ENCODE peak calls at places on chromosome 17, in four cellular contexts. One of them, this sample, is unnamed.

GRCh38 chr17:69997332-69997731 is 77.7 kb upstream of the KCNJ16 start:
- DNase-seq in K562: no peak
- DNase-seq in HepG2: no peak
- DNase-seq in WTC11: no peak
- DNase-seq in this sample: no peak

GRCh38 chr17:27920569-27920968 is 27.4 kb upstream of the LYRM9 start:
- DNase-seq in HepG2: no peak
- DNase-seq in K562: no peak
- DNase-seq in WTC11: no peak
- DNase-seq in this sample: no peak

GRCh38 chr17:28324272-28324745 is 5.3 kb downstream of the TMEM97 start:
- DNase-seq in K562: no peak
- DNase-seq in HepG2: no peak
- DNase-seq in WTC11: no peak
- DNase-seq in this sample: no peak

GRCh38 chr17:17514993-17515920 is 19.1 kb upstream of the RASD1 start:
- DNase-seq in K562: no peak
- DNase-seq in HepG2: no peak
- DNase-seq in WTC11: peak; percentile 58
- DNase-seq in this sample: no peak

GRCh38 chr17:67696853-67697505 is 20.8 kb upstream of the NOL11 start:
- DNase-seq in HepG2: no peak
- DNase-seq in WTC11: no peak
- DNase-seq in K562: no peak
- DNase-seq in this sample: no peak

GRCh38 chr17:66753126-66753920 is 81.6 kb upstream of the CACNG5 start:
- DNase-seq in K562: peak; percentile 50
- DNase-seq in WTC11: no peak
- DNase-seq in HepG2: no peak
- DNase-seq in this sample: no peak

GRCh38 chr17:30476726-30477082 is 504 bp upstream of the GOSR1 start:
- DNase-seq in WTC11: no peak
- DNase-seq in K562: peak; percentile 35
- DNase-seq in HepG2: peak; percentile 9
- DNase-seq in this sample: peak; percentile 12

GRCh38 chr17:3843935-3844516 is 2.0 kb downstream of the NCBP3 start:
- DNase-seq in WTC11: peak; percentile 67
- DNase-seq in HepG2: peak; percentile 59
- DNase-seq in K562: peak; percentile 29
- DNase-seq in this sample: peak; percentile 68

GRCh38 chr17:48636177-48637018 is 10.2 kb upstream of the HOXB9 start:
- DNase-seq in HepG2: peak; percentile 83
- DNase-seq in K562: peak; percentile 82
- DNase-seq in WTC11: peak; percentile 99
- DNase-seq in this sample: peak; percentile 78

GRCh38 chr17:43434902-43435319 is 36.1 kb downstream of the ARL4D start:
- DNase-seq in HepG2: no peak
- DNase-seq in WTC11: no peak
- DNase-seq in K562: no peak
- DNase-seq in this sample: no peak

GRCh38 chr17:77465358-77466041 is 324.7 kb downstream of the SEC14L1 start:
- DNase-seq in WTC11: no peak
- DNase-seq in K562: no peak
- DNase-seq in HepG2: no peak
- DNase-seq in this sample: no peak

GRCh38 chr17:68294196-68294555 is 2.9 kb downstream of the ARSG start:
- DNase-seq in HepG2: no peak
- DNase-seq in K562: no peak
- DNase-seq in WTC11: no peak
- DNase-seq in this sample: no peak

GRCh38 chr17:17347234-17347955 is 44.2 kb downstream of the NT5M start:
- DNase-seq in WTC11: no peak
- DNase-seq in K562: no peak
- DNase-seq in HepG2: no peak
- DNase-seq in this sample: no peak

GRCh38 chr17:66548158-66548557 is 245.7 kb downstream of the PRKCA start:
- DNase-seq in HepG2: peak; percentile 23
- DNase-seq in K562: no peak
- DNase-seq in WTC11: no peak
- DNase-seq in this sample: no peak

GRCh38 chr17:16434662-16435061 is 19.3 kb downstream of the TRPV2 start:
- DNase-seq in HepG2: no peak
- DNase-seq in WTC11: peak; percentile 45
- DNase-seq in K562: no peak
- DNase-seq in this sample: no peak

GRCh38 chr17:71023631-71024030 is 854.3 kb downstream of the KCNJ2 start:
- DNase-seq in HepG2: no peak
- DNase-seq in K562: no peak
- DNase-seq in WTC11: no peak
- DNase-seq in this sample: peak; percentile 70

GRCh38 chr17:28008526-28008925 is 34.0 kb upstream of the NLK start:
- DNase-seq in HepG2: peak; percentile 16
- DNase-seq in WTC11: peak; percentile 80
- DNase-seq in K562: peak; percentile 74
- DNase-seq in this sample: peak; percentile 28

GRCh38 chr17:1055751-1056645 is 59.1 kb downstream of the TIMM22 start:
- DNase-seq in K562: peak; percentile 67
- DNase-seq in WTC11: peak; percentile 84
- DNase-seq in HepG2: peak; percentile 47
- DNase-seq in this sample: peak; percentile 86

GRCh38 chr17:78697846-78698343 is 84.2 kb downstream of the CYTH1 start:
- DNase-seq in HepG2: no peak
- DNase-seq in K562: no peak
- DNase-seq in WTC11: no peak
- DNase-seq in this sample: no peak

GRCh38 chr17:50218771-50219315 is 17.4 kb upstream of the COL1A1 start:
- DNase-seq in WTC11: no peak
- DNase-seq in K562: no peak
- DNase-seq in HepG2: peak; percentile 87
- DNase-seq in this sample: no peak

GRCh38 chr17:15981646-15982580 is 17.6 kb downstream of the ZSWIM7 start:
- DNase-seq in K562: peak; percentile 37
- DNase-seq in HepG2: no peak
- DNase-seq in WTC11: no peak
- DNase-seq in this sample: no peak

GRCh38 chr17:46154151-46154816 is 38.9 kb downstream of the KANSL1 start:
- DNase-seq in WTC11: no peak
- DNase-seq in K562: no peak
- DNase-seq in HepG2: no peak
- DNase-seq in this sample: no peak

DNA sequence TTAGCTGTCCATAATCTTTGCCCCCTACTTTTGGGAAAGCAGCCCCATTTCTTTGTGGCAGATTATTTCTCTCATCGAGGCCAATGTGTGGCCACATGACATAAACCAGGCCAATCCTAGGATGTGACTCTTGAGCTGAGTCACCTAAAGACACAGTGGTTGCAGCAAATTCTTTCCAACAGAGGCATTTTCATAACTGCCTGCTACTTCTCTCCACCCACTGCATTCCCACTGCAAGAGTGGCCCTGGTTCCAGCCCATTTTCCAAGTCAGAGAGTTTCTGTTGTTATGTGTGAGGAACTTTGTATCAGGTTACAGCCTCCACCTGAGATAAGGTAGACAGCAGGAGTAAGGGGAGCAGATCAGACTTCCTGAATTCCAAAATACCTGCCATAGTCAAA is 195.2 kb downstream of the RGS9 start:
- DNase-seq in HepG2: no peak
- DNase-seq in K562: no peak
- DNase-seq in WTC11: no peak
- DNase-seq in this sample: no peak
- TF ChIP-seq ELF4 in HepG2: no peak
- TF ChIP-seq ELF4 in K562: no peak
- TF ChIP-seq ELF4 in WTC11: no peak
- TF ChIP-seq ELF4 in this sample: no peak

GRCh38 chr17:33112763-33113162 is 121.1 kb downstream of the SPACA3 start:
- DNase-seq in WTC11: no peak
- DNase-seq in K562: no peak
- DNase-seq in HepG2: no peak
- DNase-seq in this sample: no peak
- TF ChIP-seq ELF4 in WTC11: no peak
- TF ChIP-seq ELF4 in K562: no peak
- TF ChIP-seq ELF4 in HepG2: no peak
- TF ChIP-seq ELF4 in this sample: no peak

GRCh38 chr17:82301300-82301915 is 16.0 kb downstream of the CD7 start:
- DNase-seq in HepG2: no peak
- DNase-seq in WTC11: no peak
- DNase-seq in K562: no peak
- DNase-seq in this sample: no peak

GRCh38 chr17:82300228-82300627 is 17.2 kb downstream of the CD7 start:
- DNase-seq in K562: no peak
- DNase-seq in WTC11: no peak
- DNase-seq in HepG2: no peak
- DNase-seq in this sample: no peak

GRCh38 chr17:82301916-82302497 is 15.4 kb downstream of the CD7 start:
- DNase-seq in WTC11: no peak
- DNase-seq in K562: no peak
- DNase-seq in HepG2: no peak
- DNase-seq in this sample: no peak

GRCh38 chr17:82299452-82299851 is 18.0 kb downstream of the CD7 start:
- DNase-seq in WTC11: no peak
- DNase-seq in K562: no peak
- DNase-seq in HepG2: no peak
- DNase-seq in this sample: no peak

DNA sequence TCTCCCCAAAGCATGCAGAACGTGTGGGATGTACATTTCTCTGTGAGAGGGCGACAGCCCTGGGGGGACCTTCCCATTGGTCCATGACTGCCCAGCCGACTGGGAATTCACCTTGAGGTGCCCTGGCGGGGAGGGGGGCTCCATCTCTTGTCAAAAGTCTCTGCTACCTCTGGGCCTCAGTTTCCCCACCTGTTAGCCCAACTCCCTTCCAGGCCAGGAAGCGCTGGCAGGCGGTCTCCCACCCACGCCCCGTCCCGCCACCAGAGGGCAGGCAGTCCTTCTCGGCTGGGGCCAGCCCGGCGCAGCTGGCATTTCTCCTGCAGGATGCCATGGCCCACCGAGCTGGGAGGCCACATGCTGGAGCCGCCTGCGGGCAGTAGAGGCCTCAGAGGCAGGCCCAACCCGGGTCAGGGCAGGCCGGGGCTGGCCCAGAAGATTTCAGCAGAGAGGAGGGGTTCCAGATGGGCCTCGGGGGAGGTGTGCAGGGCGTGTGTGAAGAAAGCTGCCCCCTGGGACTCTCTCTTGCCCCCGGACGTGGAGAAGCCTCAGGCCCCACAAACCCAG is 16.6 kb downstream of the CD7 start:
- DNase-seq in K562: peak; percentile 59
- DNase-seq in WTC11: peak; percentile 72
- DNase-seq in HepG2: no peak
- DNase-seq in this sample: peak; percentile 73
- TF ChIP-seq ELF4 in K562: no peak
- TF ChIP-seq ELF4 in WTC11: no peak
- TF ChIP-seq ELF4 in HepG2: no peak
- TF ChIP-seq ELF4 in this sample: no peak

DNA sequence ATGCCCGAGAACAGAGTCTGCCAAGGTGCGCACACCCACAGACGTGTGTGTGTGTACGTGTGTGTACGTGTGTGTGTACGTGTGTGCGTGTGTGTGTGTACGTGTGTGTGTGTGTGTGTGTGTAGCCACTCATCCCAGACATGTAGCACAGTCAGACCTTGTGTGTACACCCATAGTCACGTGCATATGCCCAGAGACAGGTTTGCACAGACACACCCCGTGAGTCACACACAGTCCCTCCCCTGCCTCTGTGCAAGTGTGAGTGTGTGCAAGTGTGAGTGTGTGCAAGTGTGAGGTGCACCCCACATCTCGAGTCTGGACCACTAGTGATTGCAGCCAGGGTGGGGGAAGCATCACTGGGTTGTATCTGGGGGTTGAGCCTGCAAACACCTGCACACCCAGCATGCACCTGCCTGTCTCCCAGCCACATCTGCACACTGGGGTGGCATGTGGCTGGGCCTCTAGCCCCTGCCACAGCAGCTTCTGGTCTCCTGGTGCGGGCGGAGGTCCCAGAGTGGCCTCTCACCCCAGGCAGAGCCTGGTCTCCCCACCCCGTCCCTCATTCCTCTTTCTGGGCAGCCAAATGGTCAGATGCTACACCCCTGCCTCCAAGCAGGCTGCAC is 23.6 kb downstream of the BAHCC1 start:
- DNase-seq in K562: no peak
- DNase-seq in HepG2: no peak
- DNase-seq in WTC11: no peak
- DNase-seq in this sample: no peak
- TF ChIP-seq ELF4 in K562: no peak
- TF ChIP-seq ELF4 in HepG2: no peak
- TF ChIP-seq ELF4 in WTC11: no peak
- TF ChIP-seq ELF4 in this sample: no peak

DNA sequence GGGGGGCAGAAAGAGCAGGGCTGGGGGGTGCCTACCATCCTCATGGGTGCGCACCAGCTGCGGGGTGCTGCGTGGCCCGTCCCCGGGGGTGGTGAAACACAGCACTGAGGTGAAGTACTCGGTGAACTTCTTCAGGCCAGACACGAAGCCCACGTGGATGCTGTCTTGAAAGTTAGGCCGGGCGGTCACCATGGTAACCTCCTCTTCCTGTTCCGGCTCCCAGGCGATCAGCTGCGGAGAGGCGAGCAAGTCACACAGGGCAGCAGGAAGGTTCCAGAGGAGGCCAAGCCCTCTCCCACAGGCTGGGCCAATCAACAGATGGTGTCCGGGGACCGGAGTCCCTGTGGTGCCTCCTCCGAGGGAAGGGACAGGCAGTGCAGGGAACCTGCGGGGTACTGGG is 90.1 kb upstream of the CDC42EP4 start:
- DNase-seq in K562: peak; percentile 56
- DNase-seq in HepG2: peak; percentile 31
- DNase-seq in WTC11: peak; percentile 63
- DNase-seq in this sample: no peak
- TF ChIP-seq ELF4 in K562: no peak
- TF ChIP-seq ELF4 in HepG2: no peak
- TF ChIP-seq ELF4 in WTC11: no peak
- TF ChIP-seq ELF4 in this sample: no peak

DNA sequence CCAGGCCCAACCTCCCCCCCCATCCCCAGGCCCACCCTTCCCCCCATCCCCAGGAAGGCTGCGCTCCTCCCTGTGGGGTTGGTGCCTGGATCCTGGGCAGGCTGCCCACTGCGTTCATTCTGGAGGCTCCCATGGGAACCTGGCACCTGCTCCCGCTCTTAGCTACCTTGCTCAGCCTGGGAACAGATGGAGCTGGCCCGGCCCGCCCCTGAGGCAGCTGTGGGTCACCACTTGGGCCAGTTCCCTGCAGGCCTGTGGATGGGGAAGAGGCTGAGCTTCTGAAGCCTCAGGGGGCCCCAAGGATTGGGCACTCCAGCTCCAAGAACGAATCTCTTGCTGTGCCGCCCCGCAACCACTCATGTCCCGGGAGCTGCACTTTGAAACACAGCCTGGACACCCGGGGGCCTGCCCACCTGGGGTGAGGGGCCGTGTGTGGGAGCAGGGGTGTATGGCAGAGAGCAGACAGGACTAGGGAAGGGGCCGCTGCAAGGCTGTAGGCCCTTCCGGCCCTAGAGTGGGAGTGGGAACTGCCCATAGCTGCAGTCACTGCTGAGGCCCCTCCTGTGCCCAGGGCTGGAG is 37.7 kb downstream of the BAHCC1 start:
- DNase-seq in K562: no peak
- DNase-seq in WTC11: no peak
- DNase-seq in HepG2: no peak
- DNase-seq in this sample: no peak
- TF ChIP-seq ELF4 in K562: no peak
- TF ChIP-seq ELF4 in WTC11: no peak
- TF ChIP-seq ELF4 in HepG2: no peak
- TF ChIP-seq ELF4 in this sample: no peak

GRCh38 chr17:62705781-62706597 is 78.5 kb downstream of the MRC2 start:
- DNase-seq in WTC11: no peak
- DNase-seq in HepG2: no peak
- DNase-seq in K562: no peak
- DNase-seq in this sample: no peak
- TF ChIP-seq ELF4 in WTC11: no peak
- TF ChIP-seq ELF4 in HepG2: no peak
- TF ChIP-seq ELF4 in K562: no peak
- TF ChIP-seq ELF4 in this sample: no peak